ENCODE peak calls at places on chromosomes 4 and X, in eight cellular contexts. Q, H, G, I, O, B, E and P are unnamed samples.

GRCh38 chr4:168488800-168489404 is 8.0 kb upstream of the PALLD start:
- DNase-seq in G (no peak), H (no peak), E (no peak), O (no peak), I (no peak), Q (no peak), B (no peak), P (no peak)

GRCh38 chr4:122005064-122005755 is 53.4 kb upstream of the TRPC3 start:
- DNase-seq in O (peak; percentile 69), H (no peak), B (no peak), Q (no peak), E (no peak), G (no peak), I (no peak), P (no peak)

GRCh38 chrX:111168314-111168713 is 72.3 kb downstream of the PAK3 start:
- DNase-seq in G (no peak), E (no peak), H (no peak), Q (no peak), O (peak; percentile 3), I (no peak), B (peak; percentile 33), P (peak; percentile 9)

GRCh38 chr4:145177906-145178538 is 2.4 kb downstream of the OTUD4 start:
- DNase-seq in E (no peak), H (no peak), B (peak; percentile 10), I (no peak), Q (no peak), O (peak; percentile 26), G (no peak), P (no peak)

GRCh38 chrX:39835776-39836175 is 262.0 kb downstream of the BCOR start:
- DNase-seq in O (no peak), Q (no peak), I (no peak), B (no peak), G (no peak), E (no peak), H (no peak), P (no peak)

GRCh38 chr4:73869130-73870055 is at the start of gene CXCL1:
- DNase-seq in Q (peak; percentile 22), I (peak; percentile 71), B (peak; percentile 54), O (peak; percentile 78), G (no peak), H (no peak), E (no peak), P (peak; percentile 62)

GRCh38 chr4:144820115-144820514 is 174.2 kb downstream of the HHIP start:
- DNase-seq in H (no peak), I (no peak), Q (no peak), B (no peak), G (no peak), E (no peak), O (peak; percentile 76), P (no peak)

GRCh38 chrX:36534900-36535299 is 473.3 kb upstream of the FAM47C start:
- DNase-seq in H (no peak), B (no peak), E (no peak), O (no peak), I (no peak), Q (no peak), G (no peak), P (no peak)

GRCh38 chr4:89949782-89950387 is 55.2 kb downstream of the MMRN1 start:
- DNase-seq in G (no peak), O (peak; percentile 6), Q (no peak), I (no peak), B (peak; percentile 11), E (no peak), H (no peak), P (no peak)

GRCh38 chr4:55545133-55545532 is 1.6 kb downstream of the CLOCK start:
- DNase-seq in O (peak; percentile 45), I (no peak), H (no peak), B (no peak), E (no peak), Q (no peak), G (no peak), P (no peak)

GRCh38 chr4:162682651-162683050 is 484.0 kb downstream of the NAF1 start:
- DNase-seq in G (no peak), Q (no peak), E (no peak), I (no peak), B (no peak), H (no peak), O (peak; percentile 42), P (no peak)

GRCh38 chrX:154010330-154011087 is 9.2 kb downstream of the IRAK1 start:
- DNase-seq in H (no peak), G (no peak), I (no peak), Q (no peak), B (peak; percentile 52), O (peak; percentile 65), E (no peak), P (no peak)

GRCh38 chr4:38189445-38189844 is 229.2 kb downstream of the PTTG2 start:
- DNase-seq in I (no peak), E (no peak), Q (no peak), H (no peak), G (no peak), O (peak; percentile 81), B (no peak), P (no peak)

GRCh38 chrX:101057095-101057714 is 5.3 kb upstream of the TRMT2B start:
- DNase-seq in G (no peak), I (no peak), H (no peak), Q (no peak), O (peak; percentile 33), B (no peak), E (no peak), P (no peak)

GRCh38 chr4:24736066-24736465 is 59.3 kb upstream of the SOD3 start:
- DNase-seq in O (peak; percentile 72), I (no peak), E (no peak), B (no peak), Q (no peak), G (no peak), H (no peak), P (no peak)

GRCh38 chr4:143335979-143336827 is 473 bp upstream of the GAB1 start:
- DNase-seq in Q (peak; percentile 75), H (peak; percentile 91), B (peak; percentile 90), E (peak; percentile 88), G (no peak), O (peak; percentile 92), I (peak; percentile 96), P (peak; percentile 86)

GRCh38 chr4:118676128-118676527 is 9.1 kb upstream of the METTL14 start:
- DNase-seq in G (no peak), I (no peak), E (no peak), Q (no peak), H (no peak), B (no peak), O (peak; percentile 19), P (no peak)
- TF ChIP-seq CTCF in G (no peak), I (no peak), E (no peak), Q (no peak), H (no peak), B (no peak), O (peak; percentile 46), P (no peak)

DNA sequence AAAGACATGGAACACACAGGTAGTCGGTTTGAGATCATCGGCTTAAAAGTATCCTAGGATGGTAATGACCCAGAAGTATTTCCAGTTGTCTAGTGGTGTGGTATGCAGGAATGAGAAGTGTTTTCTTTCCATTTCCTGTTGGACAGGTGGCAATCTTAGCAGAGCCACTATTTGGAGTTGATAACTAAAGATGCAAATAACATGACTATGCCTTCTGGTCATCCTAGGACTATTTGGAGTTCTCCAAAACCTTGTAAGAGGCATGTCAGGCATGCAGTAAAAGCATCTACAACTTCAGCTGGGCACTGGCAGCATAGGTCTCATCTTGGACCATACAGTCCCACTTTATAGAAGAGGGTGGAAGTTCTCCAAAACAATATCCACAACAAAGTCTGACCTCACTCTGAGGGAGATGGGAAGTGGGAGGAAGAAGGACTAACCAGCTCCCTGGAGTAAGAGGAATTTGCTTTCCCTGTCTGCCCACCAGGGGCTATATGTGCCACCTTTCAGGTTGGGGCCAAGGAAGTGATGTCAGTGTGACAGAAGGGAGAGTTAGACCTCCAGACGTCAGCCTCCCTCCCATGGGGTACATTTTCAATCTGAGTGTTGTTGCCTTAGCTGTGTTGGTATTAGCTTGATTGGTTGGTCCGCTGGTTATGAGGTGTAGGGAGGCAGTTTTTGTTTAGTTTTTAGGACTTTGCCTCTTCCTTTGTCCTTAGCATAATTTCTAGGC is 101.2 kb upstream of the MYOZ2 start:
- DNase-seq in O (no peak), B (no peak), I (no peak), E (no peak), G (no peak), H (no peak), Q (no peak), P (no peak)
- TF ChIP-seq CTCF in O (no peak), B (no peak), I (no peak), E (no peak), G (no peak), H (no peak), Q (no peak), P (no peak)

DNA sequence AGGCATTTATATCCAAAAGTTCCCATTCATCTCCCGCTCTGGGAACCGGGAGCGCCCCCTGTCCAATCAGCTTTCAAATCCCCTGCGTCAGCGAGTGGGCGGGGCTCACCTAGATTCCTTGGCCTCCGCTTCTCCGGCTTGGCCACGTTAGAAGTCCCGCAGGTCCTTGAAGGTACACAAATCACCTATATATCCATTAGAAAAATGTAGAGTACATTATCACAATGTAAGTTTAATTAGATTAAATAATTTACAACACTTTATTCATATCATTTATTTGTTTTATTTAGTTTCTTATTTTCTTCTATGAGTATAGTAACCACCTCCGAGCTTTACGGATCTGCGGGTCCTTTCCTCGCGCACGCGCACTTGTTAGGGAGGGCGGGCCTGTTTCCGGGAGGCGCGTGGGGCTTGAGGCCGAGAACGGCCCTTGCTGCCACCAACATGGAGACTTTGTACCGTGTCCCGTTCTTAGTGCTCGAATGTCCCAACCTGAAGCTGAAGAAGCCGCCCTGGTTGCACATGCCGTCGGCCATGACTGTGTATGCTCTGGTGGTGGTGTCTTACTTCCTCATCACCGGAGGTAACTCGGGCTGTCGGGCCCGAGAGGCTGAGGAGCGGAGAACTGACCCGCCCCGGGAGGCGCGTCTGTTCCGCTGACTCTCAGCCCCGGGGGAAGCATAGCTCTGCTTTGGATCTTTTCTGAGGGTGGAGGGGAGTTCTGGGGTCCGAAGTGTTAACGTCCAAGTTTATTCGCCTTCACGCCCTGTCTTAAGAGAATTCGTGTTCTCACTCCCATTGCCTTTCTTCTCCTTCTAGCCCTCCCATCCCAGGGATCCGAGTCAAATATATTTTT is at the start of gene OSTC:
- DNase-seq in I (peak; percentile 98), O (peak; percentile 98), H (peak; percentile 92), G (peak; percentile 88), Q (peak; percentile 93), E (peak; percentile 96), B (peak; percentile 98), P (peak; percentile 97)
- TF ChIP-seq CTCF in I (no peak), O (peak; percentile 32), H (no peak), G (peak; percentile 9), Q (peak; percentile 36), E (no peak), B (no peak), P (no peak)

DNA sequence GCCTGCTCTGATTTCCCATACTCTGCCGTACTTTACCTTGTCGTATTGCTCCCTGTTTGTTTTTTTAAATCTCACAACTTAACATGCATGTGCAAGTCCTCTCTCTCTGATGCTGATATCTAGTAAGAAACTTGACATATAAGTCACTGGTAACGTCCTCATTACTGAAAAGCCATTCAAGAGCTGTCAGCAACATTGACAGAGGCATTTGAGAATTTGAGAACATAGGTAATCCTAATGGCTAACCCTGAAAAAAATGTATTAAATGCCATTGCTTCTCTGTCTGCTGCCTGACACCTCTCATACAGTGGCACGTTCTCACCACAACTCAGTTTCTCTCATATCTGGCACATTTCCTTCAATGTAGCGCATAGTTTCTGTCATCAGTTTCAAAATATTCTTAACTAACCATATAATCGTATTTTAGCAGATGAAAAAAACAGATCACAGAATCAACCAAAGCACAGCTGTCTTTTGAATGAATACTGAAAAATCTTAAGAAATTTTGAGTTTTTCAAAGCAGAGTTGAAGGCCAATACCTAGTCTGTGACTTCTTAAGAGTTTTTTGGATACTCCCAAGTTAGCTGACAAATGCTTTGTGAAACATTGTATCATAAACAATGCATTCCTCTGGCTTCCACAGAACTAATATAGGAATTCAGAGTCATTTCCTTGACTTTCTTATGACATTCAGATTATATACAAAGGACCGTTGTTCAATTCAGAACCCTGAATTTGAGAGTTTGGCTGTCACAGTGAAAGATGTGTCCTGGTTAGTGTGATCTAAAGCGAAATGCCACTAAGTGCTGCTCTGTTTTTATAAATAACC is 996.4 kb downstream of the C4orf33 start:
- DNase-seq in B (no peak), G (no peak), Q (no peak), E (no peak), H (no peak), O (no peak), I (no peak), P (no peak)
- TF ChIP-seq CTCF in B (no peak), G (no peak), Q (no peak), E (no peak), H (no peak), O (no peak), I (no peak), P (no peak)